ENCODE peak calls at places on chromosomes 4 and X, in five cellular contexts. I is neuronal stem cell, V is IMR-90, Y is H1, C is mesendoderm. M is an unnamed sample.

GRCh38 chr4:4625488-4625887 is 83.6 kb upstream of the STX18 start:
- DNase-seq in Y (no peak), I (no peak), C (no peak), V (peak; percentile 84), M (no peak)

GRCh38 chrX:115690554-115691216 is 129.7 kb downstream of the PLS3 start:
- DNase-seq in C (peak; percentile 88), Y (peak; percentile 63), V (peak; percentile 79), I (peak; percentile 70), M (peak; percentile 83)

GRCh38 chrX:10819973-10820372 is 199.6 kb upstream of the MID1 start:
- DNase-seq in Y (no peak), V (no peak), C (no peak), I (no peak), M (no peak)

GRCh38 chrX:31629195-31629594 is 557.4 kb upstream of the FTHL17 start:
- DNase-seq in C (no peak), V (no peak), Y (no peak), I (no peak), M (no peak)

GRCh38 chr4:55949480-55949802 is 696 bp downstream of the CEP135 start:
- DNase-seq in V (no peak), C (no peak), Y (no peak), I (no peak), M (no peak)

GRCh38 chr4:7666744-7667143 is 232.0 kb upstream of the PSAPL1 start:
- DNase-seq in C (no peak), I (no peak), V (no peak), Y (no peak), M (no peak)

GRCh38 chrX:74422576-74423288 is 1.4 kb downstream of the SLC16A2 start:
- DNase-seq in V (peak; percentile 66), C (peak; percentile 88), I (peak; percentile 42), Y (peak; percentile 70), M (peak; percentile 65)

GRCh38 chr4:123667496-123667895 is 270.9 kb downstream of the SPRY1 start:
- DNase-seq in C (no peak), Y (no peak), V (peak; percentile 93), I (no peak), M (no peak)

GRCh38 chr4:88880501-88881226 is 176.3 kb downstream of the FAM13A start:
- DNase-seq in I (no peak), V (no peak), C (peak; percentile 11), Y (no peak), M (no peak)

GRCh38 chr4:15719506-15719905 is 16.6 kb downstream of the BST1 start:
- DNase-seq in C (no peak), V (no peak), I (no peak), Y (no peak), M (no peak)

GRCh38 chrX:149569770-149570169 is 17.5 kb downstream of the MAGEA9B start:
- DNase-seq in Y (no peak), I (no peak), V (no peak), C (no peak), M (no peak)

GRCh38 chr4:169634975-169635374 is 14.6 kb downstream of the CLCN3 start:
- DNase-seq in C (no peak), I (no peak), V (no peak), Y (no peak), M (no peak)

GRCh38 chr4:122700178-122700725 is 32.3 kb upstream of the BBS12 start:
- DNase-seq in I (no peak), C (peak; percentile 38), Y (no peak), V (peak; percentile 65), M (no peak)

GRCh38 chrX:136865270-136866168 is 15.0 kb downstream of the RBMX start:
- DNase-seq in V (no peak), C (no peak), I (no peak), Y (no peak), M (no peak)

GRCh38 chr4:133000012-133000411 is 149.1 kb upstream of the PCDH10 start:
- DNase-seq in V (no peak), C (peak; percentile 14), Y (no peak), I (no peak), M (no peak)

GRCh38 chr4:150641604-150642003 is 59.7 kb downstream of the MAB21L2 start:
- DNase-seq in C (no peak), Y (no peak), I (no peak), V (no peak), M (no peak)

GRCh38 chr4:76733380-76733779 is 164.6 kb downstream of the SOWAHB start:
- DNase-seq in C (peak; percentile 45), V (no peak), I (no peak), Y (peak; percentile 64), M (peak; percentile 55)

GRCh38 chr4:123661080-123661737 is 264.6 kb downstream of the SPRY1 start:
- DNase-seq in C (no peak), Y (no peak), V (peak; percentile 33), I (no peak), M (no peak)

GRCh38 chrX:39008554-39008953 is 207.3 kb downstream of the MID1IP1 start:
- DNase-seq in C (no peak), I (no peak), V (no peak), Y (no peak), M (no peak)

GRCh38 chr4:168019019-168019651 is 73.2 kb upstream of the ANXA10 start:
- DNase-seq in Y (no peak), C (no peak), V (peak; percentile 61), I (no peak), M (no peak)

GRCh38 chrX:30219372-30219771 is 4.0 kb downstream of the MAGEB2 start:
- DNase-seq in Y (peak; percentile 43), I (no peak), V (no peak), C (no peak), M (peak; percentile 58)

GRCh38 chrX:13153796-13154195 is 109.4 kb upstream of the FAM9C start:
- DNase-seq in Y (no peak), V (peak; percentile 19), I (no peak), C (no peak), M (no peak)

GRCh38 chr4:114729339-114729738 is 130.7 kb downstream of the UGT8 start:
- DNase-seq in I (no peak), Y (no peak), C (no peak), V (no peak), M (peak; percentile 38)

GRCh38 chr4:168631241-168632151 is 134.6 kb downstream of the PALLD start:
- DNase-seq in Y (peak; percentile 83), I (peak; percentile 83), V (peak; percentile 55), C (peak; percentile 88), M (peak; percentile 73)

GRCh38 chr4:26076000-26076587 is 162.1 kb downstream of the SMIM20 start:
- DNase-seq in V (peak; percentile 81), I (no peak), C (no peak), Y (no peak), M (no peak)

GRCh38 chrX:107723501-107723900 is 52.1 kb downstream of the TSC22D3 start:
- DNase-seq in V (no peak), C (no peak), I (no peak), Y (no peak), M (no peak)

GRCh38 chr4:150217192-150217591 is 138.9 kb downstream of the DCLK2 start:
- DNase-seq in I (peak; percentile 23), Y (no peak), C (peak; percentile 65), V (peak; percentile 87), M (no peak)

GRCh38 chr4:62899607-62900364 is 1509.5 kb downstream of the TECRL start:
- DNase-seq in Y (no peak), V (no peak), I (no peak), C (no peak), M (no peak)

GRCh38 chr4:62898115-62898514 is 1511.1 kb downstream of the TECRL start:
- DNase-seq in Y (no peak), V (no peak), C (no peak), I (no peak), M (no peak)

GRCh38 chr4:62896721-62897120 is 1512.5 kb downstream of the TECRL start:
- DNase-seq in V (no peak), I (no peak), Y (no peak), C (no peak), M (no peak)

DNA sequence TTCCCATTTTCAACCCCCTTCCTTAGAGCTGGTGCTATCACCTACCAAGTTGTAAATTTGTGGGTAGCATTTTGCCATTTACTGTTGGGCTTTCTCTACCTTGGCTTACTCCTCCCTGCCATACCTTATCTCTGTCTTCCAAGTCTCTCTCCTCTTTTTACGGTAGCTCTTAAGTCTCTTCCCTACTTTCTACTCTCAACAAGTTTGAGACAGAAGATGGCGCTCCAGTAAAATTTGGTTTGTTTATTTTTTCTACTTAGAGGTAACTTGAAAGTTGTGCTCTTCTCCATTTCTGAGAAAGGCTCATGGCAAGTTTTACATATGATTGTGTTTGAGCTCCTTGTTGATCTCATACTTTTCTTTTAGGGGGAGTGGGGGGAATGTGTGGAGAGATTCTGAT is 1508.1 kb downstream of the TECRL start:
- DNase-seq in I (no peak), V (no peak), Y (no peak), C (peak; percentile 70), M (no peak)
- H2BK120ac ChIP-seq in I (no peak overlapping the region), V (no peak overlapping the region), Y (no peak overlapping the region), C (no peak overlapping the region), M (no peak overlapping the region)

DNA sequence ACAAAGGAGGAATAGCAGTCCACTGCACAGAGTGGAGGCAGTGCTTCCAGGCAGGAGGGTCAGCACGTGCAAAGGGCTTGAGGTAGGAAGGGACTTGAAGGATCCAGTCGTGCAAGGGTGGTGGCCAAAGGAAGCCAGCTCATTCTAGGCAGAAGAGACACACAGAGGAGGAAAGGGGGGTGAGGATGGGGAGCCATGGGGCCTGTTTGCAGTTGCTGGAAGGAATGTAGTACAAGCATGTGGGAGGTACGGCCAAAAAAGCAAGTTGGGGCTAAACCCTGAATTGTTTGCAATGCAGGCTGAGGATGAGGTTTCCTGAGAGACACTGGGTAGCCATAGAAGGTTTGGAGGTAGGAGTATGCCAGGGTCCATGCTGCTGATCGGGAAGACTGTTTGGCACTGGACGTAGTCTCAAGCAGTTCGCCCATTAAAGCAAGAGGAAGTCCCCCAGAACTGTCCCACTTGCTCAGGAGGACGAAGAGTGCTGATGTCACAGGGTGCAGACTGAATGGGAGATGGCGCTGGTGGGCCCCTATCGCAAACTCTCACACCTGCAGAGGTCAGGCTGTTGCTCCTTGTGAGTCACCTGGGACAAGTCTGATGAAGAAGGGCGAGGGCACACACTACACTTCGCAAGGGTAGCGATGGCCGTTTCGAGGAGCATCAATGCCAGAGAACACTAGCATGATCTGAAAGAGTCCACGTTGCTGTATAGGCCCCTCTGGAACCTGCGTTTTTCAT is 9.1 kb upstream of the MAN2B2 start:
- DNase-seq in V (no peak), I (no peak), Y (no peak), C (no peak), M (no peak)
- H3K4me2 ChIP-seq in V (no peak overlapping the region), I (no peak overlapping the region), Y (no peak overlapping the region), C (no peak overlapping the region), M (no peak overlapping the region)

DNA sequence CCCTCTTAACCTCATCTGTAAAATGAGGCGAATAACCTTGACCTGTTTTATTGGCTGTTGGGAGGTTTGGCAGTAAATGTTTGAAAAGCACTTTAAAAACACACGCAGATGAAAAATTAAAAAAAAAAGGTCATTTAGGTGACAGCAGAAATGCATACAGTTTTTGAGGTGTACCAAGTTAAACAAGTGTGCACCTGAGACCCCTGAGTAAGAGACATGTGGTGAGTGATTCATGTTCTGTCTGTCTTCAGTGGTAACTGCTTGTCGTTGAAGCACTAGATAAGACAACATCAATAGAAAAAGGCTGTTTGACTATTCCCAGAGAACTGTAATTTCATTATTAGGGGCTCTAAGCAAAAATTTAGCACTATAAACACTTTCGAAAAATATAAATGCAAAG is 608.4 kb upstream of the PITX2 start:
- DNase-seq in C (no peak), Y (no peak), I (no peak), V (no peak), M (no peak)
- H2BK120ac ChIP-seq in C (no peak overlapping the region), Y (no peak overlapping the region), I (no peak overlapping the region), V (no peak overlapping the region), M (no peak overlapping the region)

DNA sequence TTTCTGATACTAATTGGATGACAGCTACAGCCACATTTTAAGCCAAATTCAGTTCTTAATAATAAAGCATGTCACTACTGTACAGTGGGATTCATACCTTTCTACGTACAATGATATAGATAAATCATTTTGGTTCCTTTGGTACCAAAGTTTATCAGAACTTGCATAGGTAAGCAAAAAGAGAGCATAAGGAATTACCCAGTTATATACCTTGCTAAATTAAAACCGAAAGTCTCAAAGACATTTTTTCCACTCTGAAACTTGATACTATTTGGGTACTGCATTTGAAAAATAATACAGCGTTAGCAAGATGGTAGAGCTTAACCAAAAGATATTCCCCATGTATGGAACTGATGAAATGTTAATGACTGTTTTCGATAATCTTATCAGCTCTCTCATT is 400.9 kb upstream of the ADGRL3 start:
- DNase-seq in Y (no peak), C (no peak), V (no peak), I (no peak), M (no peak)
- H3K4me2 ChIP-seq in Y (no peak overlapping the region), C (no peak overlapping the region), V (no peak overlapping the region), I (no peak overlapping the region), M (no peak overlapping the region)